ENCODE peak calls at places on chromosomes 4 and X, in nine cellular contexts. B is A549, D is HepG2, H is WTC11, F is H1, V is HCT116, P is GM12878, A is K562, E is NB4. O is an unnamed sample.

GRCh38 chr4:120873554-120873953 is 49.0 kb downstream of the PRDM5 start:
- DNase-seq in B (no peak), D (no peak), H (no peak), F (no peak), V (no peak), P (no peak), A (no peak), E (no peak), O (no peak)

GRCh38 chr4:34850983-34851382 is 1393.3 kb downstream of the ARAP2 start:
- DNase-seq in B (no peak), D (no peak), H (no peak), F (no peak), V (no peak), P (no peak), A (no peak), E (no peak), O (no peak)

GRCh38 chr4:2186133-2186864 is 55.6 kb downstream of the HAUS3 start:
- DNase-seq in B (no peak), D (peak), H (peak), F (no peak), V (peak), P (no peak), A (peak), E (peak), O (no peak)

GRCh38 chrX:30649859-30650258 is 3.4 kb upstream of the GK start:
- DNase-seq in B (no peak), D (peak), H (no peak), F (no peak), V (no peak), P (no peak), A (no peak), E (no peak), O (no peak)

GRCh38 chr4:16082038-16082423 is 1.8 kb downstream of the PROM1 start:
- DNase-seq in B (no peak), D (no peak), H (no peak), F (no peak), V (no peak), P (no peak), A (no peak), E (no peak), O (peak)

GRCh38 chr4:139142097-139142496 is 34.9 kb downstream of the ELF2 start:
- DNase-seq in B (no peak), D (no peak), H (no peak), F (no peak), V (no peak), P (peak), A (no peak), E (no peak), O (no peak)

GRCh38 chr4:33025236-33025635 is 2305.1 kb downstream of the PCDH7 start:
- DNase-seq in B (no peak), D (no peak), H (no peak), F (no peak), V (no peak), P (no peak), A (no peak), E (no peak), O (no peak)

GRCh38 chrX:41452972-41453371 is 5.8 kb downstream of the NYX start:
- DNase-seq in B (no peak), D (no peak), H (no peak), F (no peak), V (no peak), P (no peak), A (no peak), E (no peak), O (no peak)

GRCh38 chrX:10526442-10526841 is 93.9 kb downstream of the MID1 start:
- DNase-seq in B (no peak), D (no peak), H (no peak), F (no peak), V (no peak), P (no peak), A (no peak), E (no peak), O (no peak)

GRCh38 chr4:138875886-138876608 is 139.5 kb upstream of the NOCT start:
- DNase-seq in B (no peak), D (no peak), H (no peak), F (no peak), V (peak), P (no peak), A (no peak), E (no peak), O (no peak)

GRCh38 chr4:16197842-16198241 is 28.4 kb downstream of the TAPT1 start:
- DNase-seq in B (no peak), D (no peak), H (no peak), F (no peak), V (no peak), P (no peak), A (no peak), E (no peak), O (no peak)

GRCh38 chr4:31995943-31996901 is 1276.1 kb downstream of the PCDH7 start:
- DNase-seq in B (no peak), D (no peak), H (peak), F (peak), V (no peak), P (no peak), A (peak), E (peak), O (no peak)

GRCh38 chrX:110509778-110510510 is 151.3 kb downstream of the RTL9 start:
- DNase-seq in B (no peak), D (no peak), H (no peak), F (no peak), V (no peak), P (no peak), A (no peak), E (no peak), O (no peak)

GRCh38 chr4:34289962-34290361 is 1954.4 kb downstream of the ARAP2 start:
- DNase-seq in B (no peak), D (no peak), H (no peak), F (no peak), V (no peak), P (no peak), A (no peak), E (no peak), O (no peak)

GRCh38 chr4:81353861-81354260 is 117.8 kb downstream of the RASGEF1B start:
- DNase-seq in B (no peak), D (no peak), H (no peak), F (no peak), V (no peak), P (no peak), A (no peak), E (no peak), O (no peak)

GRCh38 chrX:71107762-71108360 is 1.3 kb upstream of the CXorf65 start:
- DNase-seq in B (no peak), D (no peak), H (no peak), F (no peak), V (no peak), P (no peak), A (peak), E (peak), O (no peak)
- TF ChIP-seq MAX in B (no peak), D (no peak), H (no peak), F (no peak), V (no peak), P (no peak), A (no peak), E (peak), O (no peak)

DNA sequence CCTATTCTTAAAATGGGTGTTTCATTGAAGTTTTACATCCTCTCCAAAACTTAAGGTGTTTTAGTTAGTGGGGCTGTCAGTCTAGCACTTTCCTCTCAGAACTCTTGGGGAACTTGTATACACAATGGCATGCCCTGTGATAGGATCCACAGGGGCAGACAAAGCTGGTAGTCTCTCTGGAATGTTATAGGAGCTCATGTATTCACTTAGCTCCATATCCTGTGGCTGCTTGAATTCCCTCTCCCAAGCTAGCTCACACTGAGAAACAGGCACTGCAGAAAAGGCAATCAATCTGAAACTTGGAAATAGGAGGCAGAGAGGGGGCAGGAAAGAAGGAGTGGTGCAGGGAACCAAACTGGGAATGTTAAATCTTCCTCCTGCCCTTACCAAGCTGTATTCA is 26.3 kb upstream of the ARMCX2 start:
- DNase-seq in B (no peak), D (no peak), H (no peak), F (no peak), V (no peak), P (no peak), A (no peak), E (no peak), O (no peak)
- TF ChIP-seq MAX in B (no peak), D (no peak), H (no peak), F (no peak), V (no peak), P (no peak), A (no peak), E (no peak), O (no peak)

DNA sequence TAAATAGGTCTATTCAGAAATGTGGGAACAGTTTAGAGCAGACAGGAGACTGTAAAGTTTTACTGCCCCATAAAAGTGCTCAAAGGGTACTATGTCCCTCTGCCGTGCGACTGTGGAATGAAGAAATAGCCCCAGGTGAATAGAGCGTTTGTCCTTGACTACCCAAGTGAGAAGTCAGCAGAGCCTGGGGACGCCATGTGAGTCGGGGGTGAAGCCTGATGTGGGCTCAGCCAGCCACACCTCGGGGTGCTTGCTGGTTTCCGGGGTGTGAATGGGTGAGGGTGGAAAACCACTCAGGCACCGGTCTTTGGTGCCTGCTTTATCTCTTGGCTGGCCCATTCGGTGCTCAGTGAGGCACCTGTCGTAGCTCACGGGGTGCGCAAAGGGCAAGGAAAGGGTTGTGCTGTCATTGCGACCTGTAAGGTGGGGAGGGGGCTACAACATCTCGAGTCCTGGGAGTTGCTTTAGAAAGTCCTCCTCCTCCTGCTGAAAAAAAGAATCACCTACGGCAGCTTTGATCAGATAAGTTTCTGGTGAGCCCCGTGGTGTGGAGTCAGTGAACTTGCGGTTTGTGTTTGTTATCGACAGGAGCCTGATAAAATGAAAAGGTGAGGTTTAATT is 895 bp downstream of the TRIM2 start:
- DNase-seq in B (no peak), D (peak), H (no peak), F (no peak), V (no peak), P (peak), A (no peak), E (no peak), O (no peak)
- TF ChIP-seq MAX in B (no peak), D (no peak), H (no peak), F (no peak), V (no peak), P (no peak), A (no peak), E (no peak), O (no peak)

GRCh38 chrX:13170966-13171558 is 126.6 kb upstream of the FAM9C start:
- DNase-seq in B (no peak), D (no peak), H (no peak), F (no peak), V (no peak), P (no peak), A (no peak), E (no peak), O (no peak)
- TF ChIP-seq MAX in B (no peak), D (no peak), H (no peak), F (no peak), V (no peak), P (no peak), A (no peak), E (no peak), O (no peak)

GRCh38 chr4:152780267-152780811 is 585 bp downstream of the ARFIP1 start:
- DNase-seq in B (no peak), D (peak), H (no peak), F (no peak), V (no peak), P (no peak), A (peak), E (no peak), O (peak)

GRCh38 chr4:152784490-152785195 is 4.9 kb downstream of the ARFIP1 start:
- DNase-seq in B (peak), D (peak), H (no peak), F (no peak), V (peak), P (no peak), A (peak), E (peak), O (peak)

GRCh38 chr4:152785639-152786517 is 6.1 kb downstream of the ARFIP1 start:
- DNase-seq in B (no peak), D (no peak), H (no peak), F (no peak), V (no peak), P (no peak), A (no peak), E (no peak), O (no peak)
- TF ChIP-seq MAX in B (no peak), D (no peak), H (no peak), F (no peak), V (no peak), P (no peak), A (no peak), E (no peak), O (no peak)

DNA sequence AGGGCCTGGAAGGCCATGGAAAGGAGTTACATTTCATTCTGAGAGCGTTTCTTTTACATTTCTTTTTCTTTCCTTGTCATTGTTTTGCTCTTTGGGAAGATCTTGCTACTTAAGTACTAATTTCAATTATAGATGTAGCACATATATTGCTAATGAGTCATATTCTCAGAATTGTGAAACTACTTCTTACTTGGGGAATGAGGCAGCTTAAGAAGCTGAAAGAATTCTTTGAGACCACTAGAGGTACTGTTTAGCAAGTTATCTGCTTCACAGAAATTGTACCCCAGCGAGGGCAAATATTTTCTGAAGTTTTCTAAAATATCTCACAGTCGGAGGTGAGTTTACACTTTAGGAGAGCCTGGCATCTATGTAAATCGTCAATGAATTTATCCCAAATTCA is 100.6 kb downstream of the AFF2 start:
- DNase-seq in B (no peak), D (no peak), H (no peak), F (no peak), V (no peak), P (no peak), A (no peak), E (peak), O (no peak)
- TF ChIP-seq MAX in B (no peak), D (no peak), H (no peak), F (no peak), V (no peak), P (no peak), A (no peak), E (no peak), O (no peak)

GRCh38 chr4:135267148-135267878 is 1065.7 kb upstream of the PABPC4L start:
- DNase-seq in B (no peak), D (no peak), H (no peak), F (no peak), V (no peak), P (no peak), A (no peak), E (no peak), O (no peak)
- TF ChIP-seq MAX in B (no peak), D (no peak), H (no peak), F (no peak), V (no peak), P (no peak), A (no peak), E (no peak), O (no peak)